ENCODE peak calls at places on chromosomes 13 and 19, in four cellular contexts. One of them, this sample, is unnamed.

GRCh38 chr13:30376426-30377311 is 45.6 kb upstream of the UBE2L5 start:
- DNase-seq in K562: no peak
- DNase-seq in WTC11: no peak
- DNase-seq in HepG2: no peak
- DNase-seq in this sample: no peak

GRCh38 chr13:49690133-49690989 is 925 bp downstream of the EBPL start:
- DNase-seq in K562: peak
- DNase-seq in WTC11: no peak
- DNase-seq in HepG2: peak
- DNase-seq in this sample: peak

GRCh38 chr19:30148039-30148438 is 206.0 kb downstream of the URI1 start:
- DNase-seq in K562: no peak
- DNase-seq in WTC11: no peak
- DNase-seq in HepG2: peak
- DNase-seq in this sample: no peak

GRCh38 chr13:93496985-93497673 is 270.5 kb downstream of the GPC6 start:
- DNase-seq in K562: no peak
- DNase-seq in WTC11: no peak
- DNase-seq in HepG2: no peak
- DNase-seq in this sample: peak

GRCh38 chr13:81562598-81562997 is 1221.7 kb upstream of the SPRY2 start:
- DNase-seq in K562: no peak
- DNase-seq in WTC11: no peak
- DNase-seq in HepG2: no peak
- DNase-seq in this sample: no peak

GRCh38 chr13:111886217-111886945 is 180.6 kb upstream of the SOX1 start:
- DNase-seq in K562: no peak
- DNase-seq in WTC11: no peak
- DNase-seq in HepG2: no peak
- DNase-seq in this sample: no peak

GRCh38 chr19:50432658-50433057 is at the start of gene MYBPC2:
- DNase-seq in K562: peak
- DNase-seq in WTC11: no peak
- DNase-seq in HepG2: no peak
- DNase-seq in this sample: no peak

GRCh38 chr19:33227242-33227650 is 1.6 kb upstream of the SLC7A10 start:
- DNase-seq in K562: no peak
- DNase-seq in WTC11: no peak
- DNase-seq in HepG2: peak
- DNase-seq in this sample: no peak

GRCh38 chr13:112117258-112117954 is 50.5 kb downstream of the SOX1 start:
- DNase-seq in K562: no peak
- DNase-seq in WTC11: no peak
- DNase-seq in HepG2: no peak
- DNase-seq in this sample: no peak

DNA sequence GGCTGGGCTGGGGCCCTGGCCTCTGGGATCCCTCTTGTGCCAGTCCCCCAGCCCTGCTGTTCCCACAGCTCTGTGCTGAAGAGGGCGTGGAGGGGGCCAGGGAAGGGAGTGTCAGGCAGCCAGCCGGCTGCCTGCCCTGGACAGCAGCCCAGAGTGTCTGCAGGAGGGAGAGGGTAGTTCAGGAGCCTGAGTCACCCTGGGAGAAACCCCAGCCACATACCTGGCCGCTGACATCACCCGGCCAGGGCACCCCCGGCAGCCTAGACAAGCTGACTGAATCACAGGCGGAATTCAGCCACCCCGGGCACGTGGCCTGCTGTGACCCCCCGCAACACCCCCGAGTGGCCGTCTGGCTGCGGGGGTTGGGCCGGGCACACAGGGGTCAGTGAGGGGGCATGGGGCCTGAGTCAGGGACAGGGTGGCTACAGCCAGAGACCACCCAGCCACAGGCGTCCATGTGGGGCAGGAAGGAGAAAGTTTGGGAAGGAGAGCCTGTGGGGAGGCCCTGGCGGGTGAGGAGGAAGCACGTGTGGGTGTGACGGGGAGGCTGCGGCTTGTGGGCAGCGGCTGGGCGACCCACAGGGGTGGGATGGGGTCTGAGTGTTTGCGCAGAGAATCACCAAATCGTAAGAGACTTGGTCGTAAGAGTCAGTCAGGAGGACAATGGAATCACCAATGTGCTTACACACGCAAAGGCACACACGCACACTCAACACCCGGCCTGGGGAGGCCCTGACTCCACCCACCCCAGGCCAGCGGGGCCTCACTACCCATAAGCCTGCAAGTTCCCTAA is 11.9 kb upstream of the FOSB start:
- DNase-seq in K562: peak
- DNase-seq in WTC11: peak
- DNase-seq in HepG2: peak
- DNase-seq in this sample: peak
- TF ChIP-seq SP1 in K562: peak
- TF ChIP-seq SP1 in WTC11: no peak
- TF ChIP-seq SP1 in HepG2: no peak
- TF ChIP-seq SP1 in this sample: no peak

DNA sequence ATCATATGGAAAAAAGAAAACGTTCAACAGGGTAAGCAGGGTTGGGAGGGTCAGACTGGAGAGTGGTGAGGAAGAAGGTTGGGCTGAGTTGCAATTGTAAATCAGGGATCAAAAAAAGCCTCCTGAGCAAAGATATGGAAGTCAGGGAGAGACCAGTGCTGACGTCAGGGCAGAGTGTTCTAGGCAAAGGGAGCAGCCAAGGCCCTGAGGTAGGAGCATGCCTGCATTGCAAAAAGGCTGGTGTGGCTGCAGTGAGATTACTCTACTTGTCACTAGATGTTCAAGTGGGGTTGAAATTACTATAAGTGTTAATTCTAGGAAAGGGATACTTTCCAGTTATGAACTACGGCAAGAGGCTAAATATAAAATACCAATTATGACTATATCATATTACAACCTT is 562.0 kb downstream of the MYO16 start:
- DNase-seq in K562: no peak
- DNase-seq in WTC11: no peak
- DNase-seq in HepG2: no peak
- DNase-seq in this sample: no peak
- TF ChIP-seq ELF4 in K562: no peak
- TF ChIP-seq ELF4 in WTC11: no peak
- TF ChIP-seq ELF4 in HepG2: no peak
- TF ChIP-seq ELF4 in this sample: no peak

GRCh38 chr13:40096357-40096911 is 441.0 kb downstream of the COG6 start:
- DNase-seq in K562: no peak
- DNase-seq in WTC11: no peak
- DNase-seq in HepG2: no peak
- DNase-seq in this sample: no peak
- TF ChIP-seq SP1 in K562: no peak
- TF ChIP-seq SP1 in WTC11: no peak
- TF ChIP-seq SP1 in HepG2: no peak
- TF ChIP-seq SP1 in this sample: no peak

DNA sequence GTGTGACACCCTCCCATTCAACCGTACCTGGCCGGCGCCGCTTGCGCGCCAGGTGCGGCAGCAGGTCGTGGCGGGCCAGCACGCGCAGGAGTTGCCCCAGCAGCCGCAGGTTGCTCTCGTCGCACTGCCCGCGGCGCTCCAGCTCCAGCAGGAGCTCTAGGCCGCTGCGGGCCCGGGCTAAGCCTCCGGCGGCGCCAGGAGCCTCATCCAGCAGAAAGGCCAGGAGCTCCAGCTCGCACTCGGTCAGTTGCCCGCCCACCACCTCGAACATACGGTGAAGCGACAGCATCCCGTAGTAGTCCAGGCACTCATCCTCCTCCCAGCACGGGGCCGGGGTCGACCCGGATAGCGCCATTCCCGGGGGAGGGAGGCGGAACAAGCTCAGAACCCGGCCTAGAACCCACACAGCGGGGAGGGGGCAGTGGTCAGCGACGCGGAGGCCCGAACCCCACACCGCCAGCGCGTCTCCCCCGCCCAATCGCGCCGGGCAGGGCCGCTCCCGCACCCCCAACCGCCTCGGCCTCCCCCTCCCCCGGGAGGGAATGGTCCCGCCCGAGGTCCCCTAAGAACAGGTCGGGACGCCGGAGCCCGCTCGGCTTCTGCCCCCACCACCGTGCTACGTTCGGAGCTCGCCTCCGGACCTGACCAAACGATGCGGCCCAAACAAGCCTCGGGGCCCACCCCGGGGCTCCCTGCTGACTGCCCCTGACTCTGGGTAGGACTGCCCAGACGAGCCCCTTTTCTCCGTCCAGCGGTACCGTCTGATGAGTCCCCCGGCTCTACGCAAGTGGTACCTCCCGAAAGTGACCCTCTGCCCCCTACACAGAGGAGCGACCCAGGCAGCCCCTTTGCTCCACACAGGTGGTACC is 590 bp downstream of the DEDD2 start:
- DNase-seq in K562: peak
- DNase-seq in WTC11: peak
- DNase-seq in HepG2: peak
- DNase-seq in this sample: peak
- TF ChIP-seq ELF4 in K562: no peak
- TF ChIP-seq ELF4 in WTC11: no peak
- TF ChIP-seq ELF4 in HepG2: no peak
- TF ChIP-seq ELF4 in this sample: no peak

DNA sequence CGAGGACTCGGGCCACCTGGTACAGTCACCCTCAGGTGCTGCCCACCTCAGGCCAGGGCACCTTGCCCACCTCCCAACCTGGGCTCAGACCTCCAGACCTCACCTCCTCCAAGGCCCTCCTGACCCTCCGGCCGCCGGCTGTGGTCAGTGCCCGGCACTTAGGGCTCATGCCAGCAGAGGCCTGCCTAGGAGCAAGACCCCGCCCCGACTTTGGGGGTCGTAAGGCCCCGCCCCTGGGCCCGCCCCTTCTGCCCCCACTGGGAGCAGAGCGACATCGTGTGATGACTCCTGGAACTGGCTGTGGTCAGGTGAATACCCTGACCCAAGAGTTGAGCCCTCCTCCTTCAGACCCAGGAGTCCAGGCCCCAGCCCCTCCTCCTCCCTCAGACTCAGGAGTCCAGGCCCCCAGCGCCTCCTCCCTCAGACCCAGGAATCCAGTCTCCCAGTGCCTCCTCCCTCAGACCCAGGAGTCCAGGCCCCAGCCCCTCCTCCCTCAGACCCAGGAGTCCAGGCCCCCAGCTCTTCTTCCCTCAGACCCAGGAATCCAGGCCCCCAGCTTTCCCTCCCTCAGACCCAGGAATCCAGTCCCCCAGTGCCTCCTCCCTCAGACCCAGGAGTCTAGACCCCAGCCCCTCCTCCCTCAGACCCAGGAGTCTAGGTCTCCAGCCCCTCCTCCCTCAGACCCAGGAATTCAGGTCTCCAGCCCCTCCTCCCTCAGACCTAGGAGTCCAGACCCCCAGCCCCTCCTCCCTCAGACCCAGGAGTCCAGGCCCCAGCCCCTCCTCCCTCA is at the start of gene SBK2:
- DNase-seq in K562: peak
- DNase-seq in WTC11: peak
- DNase-seq in HepG2: peak
- DNase-seq in this sample: peak
- TF ChIP-seq SP1 in K562: no peak
- TF ChIP-seq SP1 in WTC11: peak
- TF ChIP-seq SP1 in HepG2: no peak
- TF ChIP-seq SP1 in this sample: no peak

DNA sequence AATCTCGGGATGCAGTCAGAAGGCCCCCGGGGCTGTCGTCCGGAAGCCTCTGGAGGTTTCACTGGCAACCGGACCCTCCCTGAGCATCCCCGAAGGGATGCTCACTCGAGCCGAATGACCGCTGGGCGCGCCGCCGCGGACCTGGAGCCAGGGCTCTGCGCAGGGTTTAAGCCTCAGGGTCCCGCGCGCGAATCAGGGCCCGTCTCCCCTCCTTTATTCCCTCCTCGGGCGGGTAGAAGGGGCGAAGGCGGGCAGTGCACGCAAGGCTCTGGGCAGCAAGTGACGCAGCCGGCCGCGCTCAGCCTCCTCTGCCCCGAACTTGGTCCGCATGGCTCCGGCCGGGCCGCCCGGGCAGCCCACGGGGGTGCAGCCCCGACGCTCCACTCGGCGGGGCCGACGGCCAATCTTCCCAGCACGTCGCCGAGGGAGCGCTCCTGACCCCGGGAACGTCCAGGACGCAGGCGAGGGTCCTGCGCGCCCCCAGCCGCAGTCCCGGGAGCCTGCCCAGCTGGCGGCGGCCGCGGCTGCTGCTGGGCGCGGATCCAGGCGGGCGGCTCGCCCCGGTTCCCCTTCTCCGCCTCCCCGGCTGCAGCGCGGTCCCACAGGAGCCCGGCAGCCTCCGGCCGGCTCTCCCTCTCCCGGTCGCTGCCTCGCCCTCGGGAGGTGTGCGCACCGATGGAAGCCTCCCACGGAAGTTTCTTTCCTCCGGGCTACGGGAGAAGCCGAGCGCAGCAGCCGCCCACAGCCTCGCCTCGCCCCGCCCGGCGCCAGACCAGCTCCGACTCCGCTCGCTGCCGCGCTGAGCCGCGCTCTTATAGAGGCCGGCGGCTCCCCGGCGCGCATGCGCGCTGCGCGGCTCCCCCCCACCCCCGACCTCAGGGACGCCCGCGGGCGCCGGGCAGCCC is at the start of gene SHISA2:
- DNase-seq in K562: no peak
- DNase-seq in WTC11: peak
- DNase-seq in HepG2: no peak
- DNase-seq in this sample: peak
- TF ChIP-seq ELF4 in K562: no peak
- TF ChIP-seq ELF4 in WTC11: no peak
- TF ChIP-seq ELF4 in HepG2: no peak
- TF ChIP-seq ELF4 in this sample: no peak

GRCh38 chr19:34556500-34556899 is 74.9 kb downstream of the WTIP start:
- DNase-seq in K562: peak
- DNase-seq in WTC11: peak
- DNase-seq in HepG2: peak
- DNase-seq in this sample: peak
- TF ChIP-seq SP1 in K562: no peak
- TF ChIP-seq SP1 in WTC11: no peak
- TF ChIP-seq SP1 in HepG2: no peak
- TF ChIP-seq SP1 in this sample: no peak

DNA sequence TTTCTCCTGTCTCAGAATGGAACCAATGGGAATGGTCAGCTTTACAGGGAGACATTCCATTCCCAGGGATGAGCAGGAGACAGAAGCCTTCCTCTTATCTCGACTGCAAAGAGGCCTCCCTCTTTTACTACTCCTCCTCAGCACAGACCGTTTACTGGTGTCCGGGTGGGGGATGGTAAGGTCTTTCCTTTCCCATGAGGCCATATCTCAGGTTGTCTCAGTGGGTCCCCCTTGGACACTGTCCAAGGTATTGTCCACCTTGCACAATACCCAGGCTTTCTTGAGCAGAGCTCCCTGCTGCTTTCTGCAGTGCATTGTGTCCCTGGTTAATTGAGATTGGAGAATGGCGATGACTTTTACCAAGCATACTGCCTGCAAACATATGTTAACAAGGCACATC is 7.5 kb upstream of the ZNF808 start:
- DNase-seq in K562: no peak
- DNase-seq in WTC11: no peak
- DNase-seq in HepG2: no peak
- DNase-seq in this sample: no peak
- TF ChIP-seq ELF4 in K562: no peak
- TF ChIP-seq ELF4 in WTC11: no peak
- TF ChIP-seq ELF4 in HepG2: no peak
- TF ChIP-seq ELF4 in this sample: no peak